ENCODE peak calls at places on chromosome 6, in four cellular contexts. E, C, U and Z are unnamed samples.

GRCh38 chr6:157823523-157824370 is 701 bp downstream of the SNX9 start:
- DNase-seq in E (peak), C (peak), U (peak), Z (peak)

GRCh38 chr6:30646450-30647038 is 389 bp upstream of the C6orf136 start:
- DNase-seq in E (peak), C (no peak), U (no peak), Z (peak)

GRCh38 chr6:139549561-139550070 is 175.2 kb upstream of the CITED2 start:
- DNase-seq in E (no peak), C (no peak), U (no peak), Z (no peak)

GRCh38 chr6:122033564-122034181 is 365.8 kb upstream of the HSF2 start:
- DNase-seq in E (no peak), C (no peak), U (peak), Z (no peak)

GRCh38 chr6:15533379-15534044 is 129.3 kb downstream of the DTNBP1 start:
- DNase-seq in E (no peak), C (no peak), U (no peak), Z (no peak)

GRCh38 chr6:30826961-30827342 is 57.4 kb upstream of the DDR1 start:
- DNase-seq in E (no peak), C (no peak), U (peak), Z (no peak)

GRCh38 chr6:22236626-22237414 is 60.0 kb downstream of the PRL start:
- DNase-seq in E (no peak), C (no peak), U (peak), Z (no peak)

GRCh38 chr6:30394139-30394538 is 49.2 kb downstream of the RPP21 start:
- DNase-seq in E (no peak), C (no peak), U (no peak), Z (no peak)

GRCh38 chr6:168365422-168366165 is 46.0 kb upstream of the DACT2 start:
- DNase-seq in E (no peak), C (peak), U (no peak), Z (no peak)

GRCh38 chr6:16278048-16278724 is 39.8 kb downstream of the GMPR start:
- DNase-seq in E (no peak), C (no peak), U (peak), Z (no peak)

GRCh38 chr6:37699138-37699766 is 1.6 kb upstream of the MDGA1 start:
- DNase-seq in E (no peak), C (no peak), U (no peak), Z (no peak)

GRCh38 chr6:167054987-167055386 is 55.8 kb downstream of the CEP43 start:
- DNase-seq in E (no peak), C (no peak), U (no peak), Z (no peak)